ENCODE peak calls at places on chromosomes 13 and 19, in ten cellular contexts. T is pancreas; L is right lobe of liver; O is HAP-1; A is heart left ventricle; H is CD4-positive, CD25-positive, alpha-beta regulatory T cell; Z is bronchial epithelial cell; Q is fibroblast of lung; U is lung; D is A673. S is an unnamed sample. For H3K27me3, the result is how much of the 10 kb centered on the place peaks cover.

GRCh38 chr19:32172761-32173160 is 172.6 kb upstream of the ZNF507 start:
- DNase-seq in T (no peak), L (no peak), O (no peak), A (no peak), H (no peak), Z (no peak), Q (no peak), U (peak), D (no peak), S (no peak)

GRCh38 chr19:7292950-7293794 is 1.0 kb downstream of the INSR start:
- DNase-seq in T (peak), L (peak), O (peak), A (peak), H (no peak), Z (no peak), Q (no peak), U (peak), D (no peak), S (peak)

GRCh38 chr19:42074513-42075363 is 1.2 kb upstream of the ZNF574 start:
- DNase-seq in T (peak), L (no peak), O (peak), A (no peak), H (no peak), Z (no peak), Q (no peak), U (no peak), D (peak), S (peak)

GRCh38 chr13:23918208-23918607 is 20.9 kb upstream of the C1QTNF9B start:
- DNase-seq in T (no peak), L (no peak), O (no peak), A (no peak), H (no peak), Z (peak), Q (peak), U (no peak), D (no peak), S (no peak)

GRCh38 chr13:59458908-59459579 is 704.7 kb downstream of the DIAPH3 start:
- DNase-seq in T (no peak), L (no peak), O (no peak), A (peak), H (no peak), Z (peak), Q (peak), U (no peak), D (peak), S (no peak)

GRCh38 chr19:45954132-45954531 is 19.5 kb downstream of the NOVA2 start:
- DNase-seq in T (no peak), L (no peak), O (no peak), A (no peak), H (no peak), Z (no peak), Q (peak), U (no peak), D (no peak), S (peak)

GRCh38 chr13:37194428-37194861 is 89.0 kb upstream of the CSNK1A1L start:
- DNase-seq in T (no peak), L (no peak), O (no peak), A (no peak), H (no peak), Z (peak), Q (peak), U (no peak), D (no peak), S (peak)

GRCh38 chr13:96229356-96229755 is 139.4 kb downstream of the HS6ST3 start:
- DNase-seq in T (no peak), L (no peak), O (peak), A (no peak), H (no peak), Z (peak), Q (no peak), U (no peak), D (peak), S (peak)

GRCh38 chr13:31409678-31410356 is 210.0 kb downstream of the B3GLCT start:
- DNase-seq in T (no peak), L (no peak), O (no peak), A (no peak), H (no peak), Z (peak), Q (peak), U (no peak), D (peak), S (no peak)

GRCh38 chr19:28514166-28514565 is 698.8 kb downstream of the UQCRFS1 start:
- DNase-seq in T (no peak), L (no peak), O (no peak), A (no peak), H (no peak), Z (no peak), Q (no peak), U (no peak), D (no peak), S (no peak)

GRCh38 chr19:28519950-28520861 is 692.7 kb downstream of the UQCRFS1 start:
- DNase-seq in T (peak), L (peak), O (no peak), A (no peak), H (no peak), Z (no peak), Q (peak), U (no peak), D (no peak), S (no peak)

GRCh38 chr19:28519218-28519779 is 693.7 kb downstream of the UQCRFS1 start:
- DNase-seq in T (no peak), L (no peak), O (no peak), A (no peak), H (no peak), Z (no peak), Q (no peak), U (no peak), D (no peak), S (no peak)

GRCh38 chr19:28521169-28521568 is 691.8 kb downstream of the UQCRFS1 start:
- DNase-seq in T (no peak), L (no peak), O (no peak), A (no peak), H (no peak), Z (no peak), Q (no peak), U (no peak), D (no peak), S (no peak)

GRCh38 chr19:28516415-28516872 is 696.5 kb downstream of the UQCRFS1 start:
- DNase-seq in T (no peak), L (no peak), O (no peak), A (no peak), H (no peak), Z (no peak), Q (no peak), U (no peak), D (no peak), S (no peak)
- H3K27me3 ChIP-seq in T (under half), L (under half), O (under half), A (under half), H (under half), Z (under half), Q (under half), U (under half), D (under half), S (under half)

DNA sequence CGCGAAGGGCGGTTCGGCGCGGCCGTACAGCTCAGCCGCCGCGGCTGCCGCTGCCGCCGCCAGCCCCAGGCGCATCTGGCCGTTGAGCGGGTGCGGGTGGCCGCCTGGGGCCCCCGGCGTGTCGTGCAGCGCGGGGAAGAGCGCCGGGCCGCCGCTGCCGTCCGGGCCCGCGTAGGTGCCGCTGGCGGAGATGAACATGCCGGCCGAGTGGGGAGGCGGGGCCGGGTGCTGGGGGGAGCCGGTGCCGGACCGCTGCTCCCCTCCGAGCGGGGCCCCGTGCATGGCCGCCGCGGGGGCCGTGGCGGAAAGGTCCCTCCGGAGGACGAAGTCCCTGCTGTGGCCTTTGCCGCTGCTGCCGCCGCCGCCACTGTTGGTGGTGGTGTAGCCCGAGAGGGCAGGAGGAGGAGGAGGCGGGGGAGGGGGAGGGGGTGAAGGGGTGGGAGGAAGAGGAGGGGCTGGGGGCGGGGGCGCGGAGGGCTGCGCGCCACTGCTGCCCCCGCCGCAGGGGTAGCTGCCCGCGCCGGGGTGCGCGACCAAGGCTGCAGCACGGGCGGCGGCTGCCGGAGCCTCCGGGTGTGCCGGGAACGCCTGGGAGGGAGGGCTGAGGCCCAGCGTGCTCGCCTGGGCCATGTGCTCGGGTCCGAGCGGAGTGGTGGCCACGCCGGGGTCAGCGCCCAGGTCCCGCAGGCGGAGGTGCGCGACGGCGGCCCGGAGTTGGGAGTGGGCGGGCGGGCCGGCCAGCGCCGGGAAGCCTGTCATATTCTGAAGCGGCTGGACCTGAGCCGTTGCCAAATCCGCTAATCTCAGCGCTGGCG is 599 bp downstream of the ZIC5 start:
- DNase-seq in T (no peak), L (no peak), O (peak), A (no peak), H (no peak), Z (no peak), Q (no peak), U (no peak), D (peak), S (peak)
- H3K4me3 ChIP-seq in T (peak), L (no peak), O (peak), A (no peak), H (no peak), Z (no peak), Q (no peak), U (no peak), D (peak), S (peak)

GRCh38 chr19:13005861-13006370 is 10.6 kb downstream of the NFIX start:
- DNase-seq in T (no peak), L (no peak), O (no peak), A (no peak), H (no peak), Z (no peak), Q (no peak), U (no peak), D (no peak), S (no peak)
- H3K27me3 ChIP-seq in T (under half), L (under half), O (under half), A (under half), H (under half), Z (under half), Q (under half), U (under half), D (under half), S (half or more)

GRCh38 chr13:67299731-67300130 is 69.6 kb upstream of the PCDH9 start:
- DNase-seq in T (no peak), L (no peak), O (no peak), A (no peak), H (no peak), Z (peak), Q (peak), U (no peak), D (no peak), S (no peak)
- H3K4me3 ChIP-seq in T (no peak), L (no peak), O (no peak), A (no peak), H (no peak), Z (no peak), Q (no peak), U (no peak), D (no peak), S (no peak)

GRCh38 chr19:368624-369020 is 24.0 kb upstream of the MIER2 start:
- DNase-seq in T (no peak), L (no peak), O (no peak), A (no peak), H (no peak), Z (no peak), Q (no peak), U (no peak), D (no peak), S (no peak)
- H3K27me3 ChIP-seq in T (under half), L (under half), O (under half), A (under half), H (under half), Z (under half), Q (under half), U (under half), D (under half), S (under half)